ENCODE peak calls at places on chromosomes 5 and 9, in five cellular contexts. One of them, this sample, is unnamed.

GRCh38 chr9:26756881-26757280 is 135.7 kb downstream of the CAAP1 start:
- DNase-seq in NB4: no peak
- DNase-seq in endothelial cell of umbilical vein: no peak
- DNase-seq in A549: no peak
- DNase-seq in K562: no peak
- DNase-seq in this sample: no peak

GRCh38 chr5:124659798-124660197 is 86.6 kb downstream of the ZNF608 start:
- DNase-seq in endothelial cell of umbilical vein: no peak
- DNase-seq in NB4: no peak
- DNase-seq in K562: no peak
- DNase-seq in A549: no peak
- DNase-seq in this sample: no peak

GRCh38 chr5:31381299-31381698 is 150.6 kb downstream of the DROSHA start:
- DNase-seq in K562: no peak
- DNase-seq in A549: no peak
- DNase-seq in NB4: no peak
- DNase-seq in endothelial cell of umbilical vein: no peak
- DNase-seq in this sample: no peak

GRCh38 chr5:27450607-27451006 is 412.2 kb upstream of the CDH9 start:
- DNase-seq in endothelial cell of umbilical vein: no peak
- DNase-seq in NB4: no peak
- DNase-seq in A549: peak; percentile 5
- DNase-seq in K562: no peak
- DNase-seq in this sample: no peak

GRCh38 chr5:160646033-160646432 is 206.0 kb downstream of the ATP10B start:
- DNase-seq in A549: no peak
- DNase-seq in NB4: no peak
- DNase-seq in K562: no peak
- DNase-seq in endothelial cell of umbilical vein: no peak
- DNase-seq in this sample: no peak

GRCh38 chr5:25970906-25971489 is 1067.4 kb downstream of the CDH9 start:
- DNase-seq in A549: no peak
- DNase-seq in NB4: no peak
- DNase-seq in endothelial cell of umbilical vein: no peak
- DNase-seq in K562: no peak
- DNase-seq in this sample: no peak

GRCh38 chr5:175517824-175518450 is 39.6 kb downstream of the SFXN1 start:
- DNase-seq in endothelial cell of umbilical vein: no peak
- DNase-seq in K562: peak; percentile 80
- DNase-seq in NB4: no peak
- DNase-seq in A549: no peak
- DNase-seq in this sample: no peak

GRCh38 chr9:132235894-132236661 is 74.2 kb downstream of the NTNG2 start:
- DNase-seq in A549: peak; percentile 75
- DNase-seq in endothelial cell of umbilical vein: peak; percentile 59
- DNase-seq in NB4: peak; percentile 75
- DNase-seq in K562: peak; percentile 82
- DNase-seq in this sample: peak; percentile 46

GRCh38 chr5:151612689-151613427 is 21.7 kb upstream of the FAT2 start:
- DNase-seq in K562: no peak
- DNase-seq in NB4: no peak
- DNase-seq in endothelial cell of umbilical vein: no peak
- DNase-seq in A549: peak; percentile 41
- DNase-seq in this sample: no peak

GRCh38 chr9:105908069-105908468 is 213.7 kb downstream of the TMEM38B start:
- DNase-seq in K562: no peak
- DNase-seq in A549: no peak
- DNase-seq in NB4: no peak
- DNase-seq in endothelial cell of umbilical vein: no peak
- DNase-seq in this sample: no peak

GRCh38 chr9:109653470-109653869 is 126.5 kb upstream of the PALM2AKAP2 start:
- DNase-seq in endothelial cell of umbilical vein: no peak
- DNase-seq in K562: no peak
- DNase-seq in A549: no peak
- DNase-seq in NB4: no peak
- DNase-seq in this sample: no peak

GRCh38 chr9:133951265-133951664 is 40.9 kb downstream of the VAV2 start:
- DNase-seq in A549: no peak
- DNase-seq in K562: no peak
- DNase-seq in endothelial cell of umbilical vein: no peak
- DNase-seq in NB4: no peak
- DNase-seq in this sample: no peak

GRCh38 chr9:15277400-15278137 is 29.4 kb downstream of the TTC39B start:
- DNase-seq in endothelial cell of umbilical vein: peak; percentile 48
- DNase-seq in K562: no peak
- DNase-seq in A549: peak; percentile 22
- DNase-seq in NB4: peak; percentile 37
- DNase-seq in this sample: peak; percentile 15

GRCh38 chr9:127780126-127780885 is 1.8 kb upstream of the SH2D3C start:
- DNase-seq in NB4: peak; percentile 32
- DNase-seq in A549: no peak
- DNase-seq in endothelial cell of umbilical vein: no peak
- DNase-seq in K562: no peak
- DNase-seq in this sample: peak; percentile 25

GRCh38 chr5:38287124-38287523 is 28.8 kb downstream of the EGFLAM start:
- DNase-seq in NB4: no peak
- DNase-seq in endothelial cell of umbilical vein: no peak
- DNase-seq in K562: no peak
- DNase-seq in A549: no peak
- DNase-seq in this sample: no peak

GRCh38 chr5:107915413-107915812 is 244.7 kb upstream of the EFNA5 start:
- DNase-seq in NB4: peak; percentile 12
- DNase-seq in K562: no peak
- DNase-seq in A549: no peak
- DNase-seq in endothelial cell of umbilical vein: no peak
- DNase-seq in this sample: no peak

GRCh38 chr9:96148634-96149138 is 153.3 kb downstream of the HSD17B3 start:
- DNase-seq in NB4: no peak
- DNase-seq in K562: no peak
- DNase-seq in A549: no peak
- DNase-seq in endothelial cell of umbilical vein: no peak
- DNase-seq in this sample: peak; percentile 62

GRCh38 chr5:41095324-41096101 is 24.4 kb upstream of the MROH2B start:
- DNase-seq in K562: no peak
- DNase-seq in A549: no peak
- DNase-seq in endothelial cell of umbilical vein: no peak
- DNase-seq in NB4: no peak
- DNase-seq in this sample: no peak

GRCh38 chr5:65674749-65675148 is 47.2 kb downstream of the SGTB start:
- DNase-seq in NB4: no peak
- DNase-seq in A549: no peak
- DNase-seq in K562: no peak
- DNase-seq in endothelial cell of umbilical vein: no peak
- DNase-seq in this sample: no peak

GRCh38 chr5:757931-758697 is 26.4 kb downstream of the ZDHHC11B start:
- DNase-seq in A549: no peak
- DNase-seq in endothelial cell of umbilical vein: no peak
- DNase-seq in NB4: no peak
- DNase-seq in K562: peak; percentile 10
- DNase-seq in this sample: peak; percentile 74

GRCh38 chr9:121779381-121780117 is 128.1 kb downstream of the DAB2IP start:
- DNase-seq in K562: no peak
- DNase-seq in endothelial cell of umbilical vein: peak; percentile 84
- DNase-seq in NB4: no peak
- DNase-seq in A549: no peak
- DNase-seq in this sample: no peak

GRCh38 chr9:118711843-118712242 is 657.4 kb downstream of the BRINP1 start:
- DNase-seq in NB4: no peak
- DNase-seq in K562: no peak
- DNase-seq in A549: no peak
- DNase-seq in endothelial cell of umbilical vein: no peak
- DNase-seq in this sample: no peak

GRCh38 chr5:140362875-140363630 is 3.1 kb downstream of the SLC4A9 start:
- DNase-seq in endothelial cell of umbilical vein: peak; percentile 61
- DNase-seq in NB4: peak; percentile 78
- DNase-seq in K562: peak; percentile 85
- DNase-seq in A549: peak; percentile 80
- DNase-seq in this sample: peak; percentile 74

GRCh38 chr5:126984632-126985031 is 45.7 kb downstream of the MARCHF3 start:
- DNase-seq in A549: no peak
- DNase-seq in NB4: no peak
- DNase-seq in K562: no peak
- DNase-seq in endothelial cell of umbilical vein: no peak
- DNase-seq in this sample: no peak

GRCh38 chr5:135934939-135935338 is 19.8 kb downstream of the LECT2 start:
- DNase-seq in A549: no peak
- DNase-seq in endothelial cell of umbilical vein: no peak
- DNase-seq in K562: no peak
- DNase-seq in NB4: no peak
- DNase-seq in this sample: no peak

GRCh38 chr5:43204958-43205357 is 12.9 kb downstream of the NIM1K start:
- DNase-seq in endothelial cell of umbilical vein: no peak
- DNase-seq in NB4: no peak
- DNase-seq in A549: no peak
- DNase-seq in K562: no peak
- DNase-seq in this sample: no peak

GRCh38 chr9:19371942-19372341 is 8.1 kb downstream of the RPS6 start:
- DNase-seq in A549: peak; percentile 48
- DNase-seq in NB4: peak; percentile 69
- DNase-seq in K562: no peak
- DNase-seq in endothelial cell of umbilical vein: no peak
- DNase-seq in this sample: no peak

GRCh38 chr5:173454764-173455598 is 126.8 kb upstream of the STC2 start:
- DNase-seq in NB4: peak; percentile 26
- DNase-seq in K562: peak; percentile 79
- DNase-seq in endothelial cell of umbilical vein: peak; percentile 9
- DNase-seq in A549: peak; percentile 93
- DNase-seq in this sample: peak; percentile 62

GRCh38 chr5:10403829-10404228 is 37.9 kb upstream of the ROPN1L start:
- DNase-seq in endothelial cell of umbilical vein: no peak
- DNase-seq in NB4: no peak
- DNase-seq in A549: no peak
- DNase-seq in K562: no peak
- DNase-seq in this sample: no peak

GRCh38 chr9:124132671-124133147 is 121.1 kb downstream of the LHX2 start:
- DNase-seq in endothelial cell of umbilical vein: peak; percentile 49
- DNase-seq in A549: no peak
- DNase-seq in K562: no peak
- DNase-seq in NB4: no peak
- DNase-seq in this sample: no peak

GRCh38 chr5:64839936-64840335 is 71.2 kb downstream of the CWC27 start:
- DNase-seq in A549: no peak
- DNase-seq in endothelial cell of umbilical vein: no peak
- DNase-seq in K562: no peak
- DNase-seq in NB4: no peak
- DNase-seq in this sample: no peak

GRCh38 chr5:45750574-45750973 is 54.4 kb upstream of the HCN1 start:
- DNase-seq in NB4: no peak
- DNase-seq in A549: no peak
- DNase-seq in K562: no peak
- DNase-seq in endothelial cell of umbilical vein: no peak
- DNase-seq in this sample: no peak

GRCh38 chr5:122150128-122150685 is 20.9 kb downstream of the ZNF474 start:
- DNase-seq in K562: no peak
- DNase-seq in A549: no peak
- DNase-seq in NB4: no peak
- DNase-seq in endothelial cell of umbilical vein: no peak
- DNase-seq in this sample: no peak
- TF ChIP-seq MYC in K562: no peak
- TF ChIP-seq MYC in A549: no peak
- TF ChIP-seq MYC in NB4: no peak
- TF ChIP-seq MYC in endothelial cell of umbilical vein: no peak
- TF ChIP-seq MYC in this sample: no peak

GRCh38 chr5:2757563-2758311 is 6.3 kb upstream of the IRX2 start:
- DNase-seq in NB4: peak; percentile 29
- DNase-seq in endothelial cell of umbilical vein: no peak
- DNase-seq in A549: no peak
- DNase-seq in K562: no peak
- DNase-seq in this sample: no peak

GRCh38 chr5:2755811-2756210 is 4.3 kb upstream of the IRX2 start:
- DNase-seq in endothelial cell of umbilical vein: no peak
- DNase-seq in NB4: no peak
- DNase-seq in A549: no peak
- DNase-seq in K562: no peak
- DNase-seq in this sample: no peak

GRCh38 chr5:2756211-2756746 is 4.8 kb upstream of the IRX2 start:
- DNase-seq in NB4: no peak
- DNase-seq in endothelial cell of umbilical vein: no peak
- DNase-seq in A549: peak; percentile 37
- DNase-seq in K562: no peak
- DNase-seq in this sample: no peak

GRCh38 chr5:2755371-2755715 is 3.9 kb upstream of the IRX2 start:
- DNase-seq in A549: no peak
- DNase-seq in NB4: no peak
- DNase-seq in K562: no peak
- DNase-seq in endothelial cell of umbilical vein: no peak
- DNase-seq in this sample: no peak

GRCh38 chr5:2756764-2757163 is 5.3 kb upstream of the IRX2 start:
- DNase-seq in K562: no peak
- DNase-seq in endothelial cell of umbilical vein: no peak
- DNase-seq in NB4: no peak
- DNase-seq in A549: no peak
- DNase-seq in this sample: no peak
- TF ChIP-seq MYC in K562: no peak
- TF ChIP-seq MYC in endothelial cell of umbilical vein: no peak
- TF ChIP-seq MYC in NB4: no peak
- TF ChIP-seq MYC in A549: no peak
- TF ChIP-seq MYC in this sample: no peak

DNA sequence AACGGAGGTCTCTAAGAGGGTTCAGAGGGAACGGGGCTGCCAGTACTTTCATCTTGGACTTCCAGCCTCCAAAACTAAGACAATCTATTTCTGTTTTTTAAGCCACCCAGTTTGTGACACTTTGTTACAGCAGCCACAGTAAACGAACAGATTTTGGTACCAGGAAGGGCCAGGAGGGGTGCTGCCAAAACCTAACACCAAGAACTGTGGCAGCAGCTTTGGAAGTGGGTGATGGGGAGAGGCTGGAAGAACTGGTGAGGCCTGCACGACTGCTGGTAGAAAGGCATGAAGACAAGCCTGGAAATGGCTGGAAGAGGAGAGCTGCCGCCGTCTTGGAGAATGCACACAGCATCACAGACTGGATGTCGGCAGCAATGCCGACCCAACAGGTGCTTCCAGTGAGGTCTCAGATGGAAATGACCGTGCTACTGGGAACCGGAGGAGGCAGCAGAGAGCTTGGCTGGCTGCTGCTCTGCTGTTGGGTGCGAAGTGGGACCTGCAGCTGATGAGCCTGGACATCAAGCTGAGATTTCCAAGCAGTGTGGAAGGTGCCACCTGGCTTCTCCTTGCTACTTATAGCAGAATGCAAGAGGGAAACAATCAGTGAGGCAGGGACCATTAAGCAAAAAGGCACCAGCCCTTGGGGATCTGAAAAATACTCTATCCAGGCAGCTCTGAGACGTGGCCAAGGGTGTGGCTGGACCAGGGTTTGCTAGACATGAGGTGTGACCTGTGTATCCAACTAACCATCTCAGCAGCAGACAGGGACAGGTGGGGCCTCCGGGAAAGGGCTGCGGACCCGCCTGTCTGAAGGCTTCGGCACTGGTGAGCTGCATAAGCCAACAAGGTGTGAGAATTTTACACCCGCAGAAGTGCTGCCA is 4.7 kb upstream of the TMEM210 start:
- DNase-seq in NB4: peak; percentile 31
- DNase-seq in endothelial cell of umbilical vein: peak; percentile 20
- DNase-seq in K562: peak; percentile 73
- DNase-seq in A549: peak; percentile 73
- DNase-seq in this sample: peak; percentile 49
- TF ChIP-seq MYC in NB4: no peak
- TF ChIP-seq MYC in endothelial cell of umbilical vein: no peak
- TF ChIP-seq MYC in K562: no peak
- TF ChIP-seq MYC in A549: no peak
- TF ChIP-seq MYC in this sample: no peak

GRCh38 chr5:137431051-137431450 is 68.1 kb downstream of the SPOCK1 start:
- DNase-seq in K562: no peak
- DNase-seq in A549: no peak
- DNase-seq in endothelial cell of umbilical vein: no peak
- DNase-seq in NB4: no peak
- DNase-seq in this sample: no peak
- TF ChIP-seq MYC in K562: no peak
- TF ChIP-seq MYC in A549: no peak
- TF ChIP-seq MYC in endothelial cell of umbilical vein: no peak
- TF ChIP-seq MYC in NB4: no peak
- TF ChIP-seq MYC in this sample: no peak

This sample was measured in HepG2.